ENCODE peak calls at places on chromosomes 13 and 19, in seven cellular contexts. E is A549, Z is transverse colon, N is ovary, D is suprapubic skin, U is tibial nerve, F is stomach. P is an unnamed sample.

GRCh38 chr19:35165200-35166058 is 10.9 kb downstream of the FXYD5 start:
- DNase-seq in E (no peak), Z (no peak), N (no peak), D (peak), U (no peak), F (no peak), P (no peak)

GRCh38 chr19:41904118-41904870 is 21.3 kb downstream of the ARHGEF1 start:
- DNase-seq in E (peak), Z (peak), N (no peak), D (no peak), U (no peak), F (peak), P (no peak)

GRCh38 chr13:66425741-66426140 is 804.4 kb downstream of the PCDH9 start:
- DNase-seq in E (no peak), Z (no peak), N (no peak), D (no peak), U (no peak), F (no peak), P (no peak)

GRCh38 chr13:101053289-101053688 is 363.0 kb downstream of the NALCN start:
- DNase-seq in E (no peak), Z (no peak), N (no peak), D (no peak), U (no peak), F (no peak), P (no peak)

GRCh38 chr19:35005256-35005977 is 5.3 kb downstream of the GRAMD1A start:
- DNase-seq in E (no peak), Z (no peak), N (no peak), D (no peak), U (no peak), F (no peak), P (no peak)

GRCh38 chr13:27821566-27821965 is 29.3 kb downstream of the GSX1 start:
- DNase-seq in E (no peak), Z (no peak), N (no peak), D (no peak), U (no peak), F (no peak), P (no peak)

GRCh38 chr19:39502640-39503417 is 4.1 kb downstream of the DLL3 start:
- DNase-seq in E (peak), Z (peak), N (peak), D (no peak), U (no peak), F (peak), P (no peak)

GRCh38 chr19:30144242-30144758 is 202.3 kb downstream of the URI1 start:
- DNase-seq in E (no peak), Z (no peak), N (no peak), D (no peak), U (no peak), F (no peak), P (no peak)

GRCh38 chr19:39265321-39265916 is 2.8 kb upstream of the IFNL2 start:
- DNase-seq in E (peak), Z (no peak), N (no peak), D (peak), U (no peak), F (no peak), P (no peak)

GRCh38 chr19:52648336-52648990 is 10.3 kb upstream of the ZNF83 start:
- DNase-seq in E (no peak), Z (no peak), N (no peak), D (no peak), U (no peak), F (no peak), P (no peak)

GRCh38 chr19:8306235-8307054 is 1.7 kb downstream of the CD320 start:
- DNase-seq in E (no peak), Z (peak), N (peak), D (peak), U (peak), F (peak), P (no peak)

GRCh38 chr13:97026759-97027555 is 32.7 kb upstream of the OXGR1 start:
- DNase-seq in E (no peak), Z (no peak), N (no peak), D (no peak), U (no peak), F (no peak), P (no peak)

GRCh38 chr19:10836478-10837325 is 690 bp upstream of the TMED1 start:
- DNase-seq in E (peak), Z (peak), N (peak), D (peak), U (no peak), F (peak), P (peak)

GRCh38 chr13:59261928-59262488 is 901.7 kb downstream of the DIAPH3 start:
- DNase-seq in E (peak), Z (no peak), N (no peak), D (no peak), U (no peak), F (no peak), P (no peak)

GRCh38 chr19:23774156-23774971 is 15.7 kb upstream of the ZNF681 start:
- DNase-seq in E (no peak), Z (no peak), N (no peak), D (no peak), U (no peak), F (no peak), P (peak)

GRCh38 chr13:28370448-28370847 is 124.5 kb downstream of the FLT1 start:
- DNase-seq in E (no peak), Z (no peak), N (no peak), D (no peak), U (no peak), F (no peak), P (no peak)

GRCh38 chr13:71873418-71874276 is 6.6 kb upstream of the DACH1 start:
- DNase-seq in E (no peak), Z (no peak), N (no peak), D (no peak), U (no peak), F (no peak), P (no peak)

GRCh38 chr19:1122972-1123363 is 19.2 kb downstream of the GPX4 start:
- DNase-seq in E (peak), Z (peak), N (no peak), D (no peak), U (no peak), F (peak), P (no peak)

GRCh38 chr19:48043675-48044258 is at the start of gene CABP5:
- DNase-seq in E (no peak), Z (no peak), N (no peak), D (no peak), U (no peak), F (no peak), P (no peak)

GRCh38 chr19:32407004-32407992 is 1.7 kb downstream of the DPY19L3 start:
- DNase-seq in E (no peak), Z (peak), N (peak), D (peak), U (no peak), F (peak), P (peak)

GRCh38 chr13:40102854-40103253 is 447.4 kb downstream of the COG6 start:
- DNase-seq in E (peak), Z (no peak), N (peak), D (no peak), U (no peak), F (peak), P (no peak)

GRCh38 chr19:1651061-1651547 is 1.3 kb downstream of the TCF3 start:
- DNase-seq in E (no peak), Z (peak), N (no peak), D (no peak), U (no peak), F (no peak), P (no peak)

GRCh38 chr19:56980864-56981263 is 138.9 kb upstream of the USP29 start:
- DNase-seq in E (no peak), Z (no peak), N (peak), D (no peak), U (no peak), F (no peak), P (no peak)

GRCh38 chr13:95260031-95260525 is 41.2 kb downstream of the ABCC4 start:
- DNase-seq in E (no peak), Z (no peak), N (no peak), D (no peak), U (no peak), F (no peak), P (no peak)

GRCh38 chr19:13400296-13400695 is 106.0 kb downstream of the CACNA1A start:
- DNase-seq in E (no peak), Z (no peak), N (no peak), D (no peak), U (no peak), F (no peak), P (no peak)

GRCh38 chr19:35986664-35987570 is 8.1 kb upstream of the SDHAF1 start:
- DNase-seq in E (peak), Z (peak), N (no peak), D (no peak), U (no peak), F (no peak), P (no peak)

GRCh38 chr13:89550842-89551422 is 1796.6 kb upstream of the MIR17HG start:
- DNase-seq in E (no peak), Z (no peak), N (no peak), D (no peak), U (no peak), F (no peak), P (no peak)

GRCh38 chr13:58004761-58005160 is 373.2 kb downstream of the PCDH17 start:
- DNase-seq in E (no peak), Z (no peak), N (no peak), D (no peak), U (no peak), F (no peak), P (no peak)

GRCh38 chr19:20165971-20166592 is 932 bp upstream of the ZNF486 start:
- DNase-seq in E (no peak), Z (no peak), N (no peak), D (no peak), U (no peak), F (no peak), P (no peak)

GRCh38 chr13:24209138-24209537 is 48.6 kb downstream of the SPATA13 start:
- DNase-seq in E (no peak), Z (no peak), N (no peak), D (no peak), U (no peak), F (no peak), P (no peak)

GRCh38 chr13:36822786-36823185 is 3.8 kb downstream of the RFXAP start:
- DNase-seq in E (no peak), Z (no peak), N (no peak), D (no peak), U (no peak), F (no peak), P (no peak)

GRCh38 chr19:19276386-19276785 is 3.3 kb upstream of the TM6SF2 start:
- DNase-seq in E (no peak), Z (no peak), N (no peak), D (no peak), U (no peak), F (no peak), P (no peak)

GRCh38 chr13:69178000-69178399 is 929.6 kb upstream of the ATXN8OS start:
- DNase-seq in E (no peak), Z (no peak), N (no peak), D (no peak), U (no peak), F (no peak), P (no peak)

DNA sequence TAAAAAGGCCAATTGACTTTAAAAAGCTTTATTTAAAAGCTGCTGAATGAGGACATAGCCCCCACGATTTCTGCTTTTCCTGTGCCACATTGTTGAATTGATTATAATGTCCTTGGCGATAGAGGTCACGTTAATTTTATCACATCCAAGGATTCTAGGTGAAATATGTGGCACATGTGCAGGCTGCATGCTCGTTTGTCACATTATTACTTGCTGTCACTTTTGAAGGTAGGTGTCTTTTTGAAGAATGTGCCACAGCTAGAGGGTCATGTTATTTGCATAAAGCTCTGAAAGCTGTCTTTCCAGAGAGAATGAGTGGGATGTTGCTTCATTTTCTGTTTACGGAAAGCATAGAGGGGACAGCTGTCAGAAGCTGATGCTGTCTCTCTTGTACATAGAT is 927.6 kb upstream of the ATXN8OS start:
- DNase-seq in E (no peak), Z (no peak), N (no peak), D (no peak), U (no peak), F (no peak), P (no peak)
- TF ChIP-seq EP300 in E (no peak), Z (no peak), N (no peak), D (no peak), U (no peak), F (no peak), P (no peak)

GRCh38 chr19:16139752-16140151 is 3.7 kb upstream of the HSH2D start:
- DNase-seq in E (no peak), Z (peak), N (no peak), D (no peak), U (no peak), F (no peak), P (no peak)
- TF ChIP-seq POLR2A in E (no peak), Z (no peak), N (no peak), D (no peak), U (no peak), F (no peak), P (no peak)

GRCh38 chr19:50204081-50204428 is 633 bp downstream of the MYH14 start:
- DNase-seq in E (no peak), Z (no peak), N (no peak), D (no peak), U (no peak), F (no peak), P (no peak)

GRCh38 chr19:50202399-50202798 is 1.0 kb upstream of the MYH14 start:
- DNase-seq in E (no peak), Z (no peak), N (no peak), D (no peak), U (no peak), F (no peak), P (no peak)

GRCh38 chr19:50204811-50205675 is 1.6 kb downstream of the MYH14 start:
- DNase-seq in E (no peak), Z (peak), N (no peak), D (peak), U (no peak), F (peak), P (no peak)

GRCh38 chr19:50203281-50204080 is at the start of gene MYH14:
- DNase-seq in E (peak), Z (peak), N (peak), D (peak), U (peak), F (peak), P (peak)

GRCh38 chr19:50202962-50203280 is 501 bp upstream of the MYH14 start:
- DNase-seq in E (no peak), Z (no peak), N (no peak), D (no peak), U (no peak), F (no peak), P (no peak)
- H3K4me3 ChIP-seq in E (peak), Z (peak), N (peak), D (peak), U (peak), F (peak), P (peak)

GRCh38 chr13:76029088-76029487 is 393.0 kb downstream of the LMO7 start:
- DNase-seq in E (no peak), Z (no peak), N (no peak), D (no peak), U (no peak), F (no peak), P (no peak)
- TF ChIP-seq EP300 in E (no peak), Z (no peak), N (no peak), D (no peak), U (no peak), F (no peak), P (no peak)

GRCh38 chr19:51467864-51468544 is 9.8 kb upstream of the SIGLEC8 start:
- DNase-seq in E (no peak), Z (no peak), N (no peak), D (no peak), U (no peak), F (peak), P (no peak)
- TF ChIP-seq POLR2A in E (no peak), Z (no peak), N (no peak), D (no peak), U (no peak), F (no peak), P (no peak)

GRCh38 chr19:4988770-4989251 is 19.9 kb downstream of the KDM4B start:
- DNase-seq in E (no peak), Z (peak), N (peak), D (peak), U (no peak), F (no peak), P (no peak)
- H3K4me3 ChIP-seq in E (no peak), Z (no peak), N (no peak), D (no peak), U (no peak), F (no peak), P (peak)

GRCh38 chr13:51230473-51231105 is 8.4 kb downstream of the FAM124A start:
- DNase-seq in E (no peak), Z (peak), N (peak), D (no peak), U (peak), F (peak), P (no peak)
- TF ChIP-seq EP300 in E (no peak), Z (peak), N (no peak), D (no peak), U (no peak), F (no peak), P (no peak)

P was measured in esophagus muscularis mucosa.